ENCODE peak calls at places on chromosomes 6 and 20, in six cellular contexts. U is esophagus squamous epithelium, C is Peyer's patch, V is body of pancreas, P is heart left ventricle, B is adrenal gland. X is an unnamed sample.

GRCh38 chr6:24147453-24148153 is 21.6 kb downstream of the NRSN1 start:
- DNase-seq in V (no peak), P (no peak), C (no peak), U (no peak), B (no peak), X (no peak)

GRCh38 chr6:93779086-93779858 is 359.9 kb upstream of the EPHA7 start:
- DNase-seq in C (no peak), U (no peak), V (no peak), P (peak; percentile 33), B (no peak), X (no peak)

GRCh38 chr6:24054388-24054787 is 71.6 kb upstream of the NRSN1 start:
- DNase-seq in P (no peak), U (no peak), V (no peak), B (no peak), C (no peak), X (no peak)

GRCh38 chr6:141282263-141282662 is 850.5 kb upstream of the GJE1 start:
- DNase-seq in V (no peak), C (no peak), P (no peak), U (no peak), B (no peak), X (no peak)

GRCh38 chr20:21190866-21191265 is 65.0 kb downstream of the KIZ start:
- DNase-seq in B (no peak), C (no peak), U (no peak), P (no peak), V (no peak), X (no peak)

GRCh38 chr20:36167826-36168634 is 13.5 kb downstream of the EPB41L1 start:
- DNase-seq in V (no peak), U (no peak), C (no peak), P (no peak), B (no peak), X (no peak)

GRCh38 chr6:156828280-156828703 is 51.1 kb downstream of the ARID1B start:
- DNase-seq in B (no peak), V (peak; percentile 36), P (no peak), U (no peak), C (no peak), X (no peak)

GRCh38 chr6:138285800-138286199 is 67.5 kb upstream of the PBOV1 start:
- DNase-seq in P (no peak), C (no peak), U (no peak), B (no peak), V (no peak), X (no peak)

GRCh38 chr20:51412991-51413471 is 129.5 kb downstream of the NFATC2 start:
- DNase-seq in B (no peak), P (no peak), U (no peak), C (no peak), V (no peak), X (no peak)

GRCh38 chr6:125984311-125984710 is 2.0 kb upstream of the TRMT11 start:
- DNase-seq in B (no peak), V (no peak), P (no peak), U (no peak), C (no peak), X (no peak)

GRCh38 chr6:150767585-150768164 is 97.8 kb upstream of the MTHFD1L start:
- DNase-seq in V (no peak), P (peak; percentile 22), C (no peak), U (no peak), B (no peak), X (no peak)

GRCh38 chr6:159075506-159076100 is 30.8 kb upstream of the TAGAP start:
- DNase-seq in P (no peak), C (no peak), B (no peak), V (no peak), U (no peak), X (no peak)

GRCh38 chr20:58755751-58756524 is 63.3 kb downstream of the NPEPL1 start:
- DNase-seq in B (no peak), C (no peak), V (no peak), U (no peak), P (no peak), X (no peak)

GRCh38 chr20:58818585-58819285 is 32.0 kb downstream of the GNAS-AS1 start:
- DNase-seq in B (no peak), P (no peak), V (no peak), C (peak; percentile 8), U (no peak), X (no peak)

GRCh38 chr6:16687045-16687444 is 74.2 kb downstream of the ATXN1 start:
- DNase-seq in B (no peak), V (no peak), C (no peak), U (no peak), P (no peak), X (no peak)

GRCh38 chr20:62735331-62735821 is 26.7 kb downstream of the NTSR1 start:
- DNase-seq in P (no peak), V (no peak), C (no peak), U (no peak), B (no peak), X (no peak)

GRCh38 chr20:6504826-6505225 is 262.7 kb upstream of the BMP2 start:
- DNase-seq in C (no peak), V (no peak), P (no peak), B (no peak), U (no peak), X (no peak)

GRCh38 chr20:57608516-57608915 is 11.7 kb downstream of the ZBP1 start:
- DNase-seq in B (no peak), C (peak; percentile 45), V (no peak), P (no peak), U (no peak), X (peak; percentile 39)

GRCh38 chr20:1150218-1150617 is 31.8 kb downstream of the PSMF1 start:
- DNase-seq in U (no peak), C (no peak), P (no peak), V (no peak), B (no peak), X (no peak)

GRCh38 chr20:13205848-13206434 is 15.1 kb upstream of the ISM1 start:
- DNase-seq in B (no peak), C (no peak), V (no peak), P (no peak), U (no peak), X (no peak)

GRCh38 chr20:53738039-53738944 is 144.7 kb upstream of the ZNF217 start:
- DNase-seq in C (peak; percentile 78), B (peak; percentile 20), P (peak; percentile 61), U (no peak), V (peak; percentile 88), X (no peak)

GRCh38 chr6:106097368-106098231 is 11.5 kb downstream of the PRDM1 start:
- DNase-seq in V (no peak), P (no peak), B (no peak), U (peak; percentile 25), C (no peak), X (no peak)

GRCh38 chr6:158698876-158699440 is 49.1 kb downstream of the SYTL3 start:
- DNase-seq in B (no peak), U (no peak), C (no peak), P (no peak), V (no peak), X (peak; percentile 48)

GRCh38 chr6:19997104-19997503 is 159.9 kb downstream of the ID4 start:
- DNase-seq in B (no peak), C (no peak), V (no peak), U (no peak), P (no peak), X (no peak)

GRCh38 chr6:168247456-168248147 is 72.0 kb downstream of the DACT2 start:
- DNase-seq in U (no peak), C (peak; percentile 80), P (no peak), V (peak; percentile 77), B (no peak), X (no peak)

GRCh38 chr20:61690150-61690549 is 375.5 kb downstream of the TAF4 start:
- DNase-seq in V (no peak), C (no peak), P (no peak), B (no peak), U (no peak), X (no peak)

GRCh38 chr6:117469356-117469755 is 13.1 kb upstream of the DCBLD1 start:
- DNase-seq in C (no peak), U (no peak), B (no peak), P (no peak), V (no peak), X (no peak)

GRCh38 chr6:47595785-47596184 is 102.6 kb upstream of the ADGRF4 start:
- DNase-seq in V (peak; percentile 10), U (no peak), C (no peak), B (no peak), P (no peak), X (no peak)

GRCh38 chr6:34839696-34840352 is 47.9 kb downstream of the BLTP3A start:
- DNase-seq in B (no peak), V (no peak), P (no peak), C (no peak), U (no peak), X (no peak)

GRCh38 chr20:44460795-44461141 is 14.9 kb upstream of the TTPAL start:
- DNase-seq in C (no peak), P (no peak), V (no peak), U (no peak), B (no peak), X (no peak)
- TF ChIP-seq CTCF in C (peak; percentile 79), P (peak; percentile 47), V (peak; percentile 60), U (peak; percentile 24), B (peak; percentile 27), X (no peak)

DNA sequence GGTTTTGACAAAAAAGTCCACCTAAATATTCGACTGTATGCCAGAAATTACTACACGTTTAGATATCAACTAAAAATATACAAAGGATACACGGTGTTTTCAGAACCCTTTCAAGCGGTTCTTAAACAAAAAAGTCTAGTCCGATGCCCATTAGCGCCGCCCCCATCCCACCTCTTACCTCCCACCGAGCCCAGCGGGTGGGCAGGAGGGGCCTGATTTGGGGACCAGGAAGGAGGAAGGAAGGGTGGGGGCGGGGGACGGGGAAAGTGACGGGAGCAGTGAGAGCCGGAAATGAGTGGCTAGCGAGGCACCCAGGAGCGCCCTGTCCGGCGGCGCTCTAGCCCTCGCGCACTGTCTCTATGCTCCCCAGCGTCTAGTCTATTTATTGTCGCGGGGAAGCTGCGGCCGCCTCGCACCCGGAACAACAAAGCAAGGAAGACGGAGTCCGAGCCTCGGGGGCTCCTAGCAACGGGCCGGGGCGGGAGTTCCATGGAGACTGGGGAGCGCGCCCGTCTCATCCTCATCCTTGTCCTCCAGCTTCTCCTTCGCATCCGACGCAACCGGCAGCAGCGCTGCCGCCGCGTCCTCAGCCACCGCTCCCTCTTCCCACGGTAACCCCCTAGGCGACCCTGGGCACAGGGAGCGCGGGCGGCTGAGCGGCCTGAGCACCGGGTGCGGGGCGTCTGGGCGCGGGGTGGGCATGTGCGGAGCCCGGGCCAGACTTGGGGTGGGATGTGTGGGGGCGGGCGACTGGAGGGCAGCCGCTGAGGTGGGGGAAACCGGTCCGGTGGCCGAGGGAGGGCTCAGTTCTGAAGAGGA is at the start of gene TBPL1:
- DNase-seq in C (peak; percentile 91), P (peak; percentile 95), U (peak; percentile 87), B (peak; percentile 91), V (peak; percentile 90), X (peak; percentile 96)
- TF ChIP-seq POLR2A in C (peak; percentile 65), P (no peak), U (no peak), B (peak; percentile 78), V (peak; percentile 78), X (peak; percentile 47)

DNA sequence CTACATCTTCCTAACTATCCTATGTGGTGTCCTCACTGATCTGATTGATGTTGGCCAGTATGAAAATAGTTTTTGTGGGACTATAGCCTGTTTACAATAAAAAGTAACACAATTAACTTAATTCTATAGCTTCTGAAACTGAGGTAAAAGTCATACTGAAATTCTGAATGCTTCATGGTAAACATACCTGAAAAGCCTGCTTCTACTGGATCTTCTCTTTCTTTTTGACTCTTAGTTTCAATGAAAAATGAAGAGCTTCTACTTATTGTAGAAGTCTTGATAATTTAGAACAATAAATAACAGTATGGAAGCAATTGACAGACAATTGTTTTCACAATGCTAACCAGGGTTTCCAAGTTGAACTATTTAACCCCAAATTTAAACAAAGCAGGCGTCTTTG is 383.9 kb upstream of the MMS22L start:
- DNase-seq in P (no peak), B (no peak), C (no peak), U (no peak), V (no peak), X (no peak)
- H3K4me1 ChIP-seq in P (no peaks in the 10 kb centered on the region), B (no peaks in the 10 kb centered on the region), C (no peaks in the 10 kb centered on the region), U (peaks cover 12% of the 10 kb centered on the region), V (peaks cover 6% of the 10 kb centered on the region), X (peaks cover 8% of the 10 kb centered on the region)

GRCh38 chr20:10225439-10226080 is 6.9 kb downstream of the SNAP25 start:
- DNase-seq in C (no peak), U (no peak), V (no peak), P (no peak), B (no peak), X (no peak)
- TF ChIP-seq CTCF in C (no peak), U (no peak), V (no peak), P (no peak), B (no peak), X (no peak)

X was measured in sigmoid colon.